ENCODE peak calls at places on chromosomes 6 and 20, in four cellular contexts. H is GM12878, K is WTC11, A is K562. L is an unnamed sample.

GRCh38 chr20:47351643-47352331 is 4.7 kb downstream of the ZMYND8 start:
- DNase-seq in H (no peak), K (no peak), A (no peak), L (no peak)

GRCh38 chr6:140586426-140587061 is 1212.1 kb upstream of the CITED2 start:
- DNase-seq in H (peak), K (no peak), A (no peak), L (no peak)

GRCh38 chr20:496126-496696 is 33.9 kb upstream of the TBC1D20 start:
- DNase-seq in H (no peak), K (no peak), A (no peak), L (no peak)

GRCh38 chr6:74066168-74066871 is 370.3 kb downstream of the CD109 start:
- DNase-seq in H (no peak), K (no peak), A (no peak), L (no peak)

GRCh38 chr6:31272856-31273626 is 1.1 kb upstream of the HLA-C start:
- DNase-seq in H (no peak), K (no peak), A (no peak), L (no peak)

GRCh38 chr20:62831361-62831788 is 14.5 kb downstream of the COL9A3 start:
- DNase-seq in H (no peak), K (no peak), A (no peak), L (no peak)

GRCh38 chr6:45743028-45743615 is 272.5 kb downstream of the CLIC5 start:
- DNase-seq in H (no peak), K (no peak), A (no peak), L (peak)

GRCh38 chr20:64228751-64229518 is 26.6 kb upstream of the PCMTD2 start:
- DNase-seq in H (no peak), K (no peak), A (no peak), L (no peak)

GRCh38 chr6:34027445-34027936 is 118.4 kb downstream of the GRM4 start:
- DNase-seq in H (no peak), K (peak), A (peak), L (peak)

GRCh38 chr20:64238115-64238825 is 17.3 kb upstream of the PCMTD2 start:
- DNase-seq in H (no peak), K (no peak), A (no peak), L (peak)

GRCh38 chr6:25012657-25013056 is 76.9 kb upstream of the RIPOR2 start:
- DNase-seq in H (no peak), K (no peak), A (no peak), L (no peak)

GRCh38 chr6:89471287-89471867 is 38.4 kb downstream of the ANKRD6 start:
- DNase-seq in H (no peak), K (no peak), A (no peak), L (no peak)

GRCh38 chr6:111530777-111531176 is 47.8 kb upstream of the REV3L start:
- DNase-seq in H (no peak), K (peak), A (no peak), L (no peak)

GRCh38 chr6:112029045-112029822 is 24.7 kb upstream of the CCN6 start:
- DNase-seq in H (no peak), K (peak), A (peak), L (peak)

GRCh38 chr6:15473741-15474161 is 189.1 kb downstream of the DTNBP1 start:
- DNase-seq in H (no peak), K (no peak), A (no peak), L (no peak)

GRCh38 chr6:3390698-3391097 is 66.2 kb downstream of the SLC22A23 start:
- DNase-seq in H (no peak), K (no peak), A (peak), L (no peak)

GRCh38 chr6:137901454-137901853 is 34.4 kb downstream of the TNFAIP3 start:
- DNase-seq in H (no peak), K (no peak), A (no peak), L (peak)

GRCh38 chr6:15623282-15624116 is 39.3 kb downstream of the DTNBP1 start:
- DNase-seq in H (no peak), K (no peak), A (no peak), L (peak)

GRCh38 chr6:100506651-100507050 is 41.9 kb upstream of the SIM1 start:
- DNase-seq in H (no peak), K (no peak), A (no peak), L (no peak)

GRCh38 chr6:109760208-109760607 is 69.1 kb downstream of the FIG4 start:
- DNase-seq in H (no peak), K (no peak), A (no peak), L (no peak)

GRCh38 chr6:137237413-137238170 is 18.4 kb upstream of the IFNGR1 start:
- DNase-seq in H (no peak), K (no peak), A (no peak), L (peak)

GRCh38 chr20:12098411-12098810 is 180.7 kb downstream of the BTBD3 start:
- DNase-seq in H (no peak), K (no peak), A (no peak), L (no peak)

GRCh38 chr6:108186226-108186625 is 20.4 kb downstream of the NR2E1 start:
- DNase-seq in H (no peak), K (no peak), A (no peak), L (no peak)

GRCh38 chr6:170522565-170523183 is 30.4 kb downstream of the PSMB1 start:
- DNase-seq in H (no peak), K (peak), A (no peak), L (no peak)

GRCh38 chr6:167990016-167990945 is 7.2 kb upstream of the KIF25 start:
- DNase-seq in H (no peak), K (no peak), A (no peak), L (no peak)

GRCh38 chr6:146389740-146390139 is 153.9 kb upstream of the RAB32 start:
- DNase-seq in H (no peak), K (no peak), A (no peak), L (no peak)

GRCh38 chr20:63735859-63736718 is at the start of gene LIME1:
- DNase-seq in H (no peak), K (no peak), A (peak), L (no peak)

GRCh38 chr6:157329829-157330228 is 6.5 kb upstream of the TMEM242 start:
- DNase-seq in H (no peak), K (no peak), A (no peak), L (peak)

GRCh38 chr6:94372229-94372628 is 952.9 kb upstream of the EPHA7 start:
- DNase-seq in H (no peak), K (no peak), A (no peak), L (no peak)

GRCh38 chr20:61296629-61297019 is 44.6 kb downstream of the CDH4 start:
- DNase-seq in H (no peak), K (no peak), A (no peak), L (no peak)
- TF ChIP-seq TCF7 in H (no peak), K (no peak), A (no peak), L (no peak)

DNA sequence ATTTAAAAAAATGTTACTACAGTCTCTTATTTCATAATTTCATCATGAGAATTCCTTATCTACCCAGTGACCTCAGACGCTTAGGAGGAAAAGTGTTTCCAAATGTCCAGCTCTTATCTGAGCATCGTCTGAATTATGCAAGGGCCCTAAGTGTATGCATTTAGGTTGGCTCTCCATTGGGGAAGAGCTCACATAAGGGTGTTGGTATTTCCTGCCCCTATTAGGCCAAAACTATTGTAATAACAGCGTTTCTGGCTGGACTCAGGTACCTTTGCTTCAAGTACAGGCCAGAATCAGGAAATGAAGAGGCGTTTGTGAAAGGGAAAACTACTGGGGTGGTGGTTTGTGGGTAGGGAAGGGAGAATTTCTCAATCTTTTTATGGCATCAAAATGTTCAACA is 40.4 kb upstream of the SGK1 start:
- DNase-seq in H (no peak), K (no peak), A (no peak), L (no peak)
- TF ChIP-seq TCF7 in H (no peak), K (no peak), A (no peak), L (no peak)

GRCh38 chr6:84492246-84493135 is 265.0 kb upstream of the CEP162 start:
- DNase-seq in H (no peak), K (no peak), A (no peak), L (no peak)

GRCh38 chr6:84489598-84489997 is 262.2 kb upstream of the CEP162 start:
- DNase-seq in H (no peak), K (no peak), A (no peak), L (no peak)

GRCh38 chr6:84486526-84486925 is 259.1 kb upstream of the CEP162 start:
- DNase-seq in H (no peak), K (no peak), A (no peak), L (no peak)
- TF ChIP-seq TCF7 in H (no peak), K (no peak), A (no peak), L (no peak)

GRCh38 chr6:36129889-36130671 is at the start of gene MAPK13:
- DNase-seq in H (no peak), K (peak), A (no peak), L (peak)
- TF ChIP-seq TCF7 in H (no peak), K (no peak), A (no peak), L (no peak)

GRCh38 chr6:7912736-7913517 is 2.3 kb upstream of the TXNDC5 start:
- DNase-seq in H (no peak), K (no peak), A (peak), L (no peak)
- TF ChIP-seq TCF7 in H (no peak), K (no peak), A (no peak), L (no peak)

GRCh38 chr6:41769376-41769775 is 10.3 kb downstream of the FRS3 start:
- DNase-seq in H (no peak), K (no peak), A (no peak), L (no peak)
- TF ChIP-seq TCF7 in H (no peak), K (no peak), A (no peak), L (no peak)

GRCh38 chr6:10237284-10238043 is 177.4 kb downstream of the TFAP2A start:
- DNase-seq in H (no peak), K (no peak), A (no peak), L (no peak)

GRCh38 chr6:10230533-10230932 is 184.3 kb downstream of the TFAP2A start:
- DNase-seq in H (no peak), K (no peak), A (no peak), L (no peak)

DNA sequence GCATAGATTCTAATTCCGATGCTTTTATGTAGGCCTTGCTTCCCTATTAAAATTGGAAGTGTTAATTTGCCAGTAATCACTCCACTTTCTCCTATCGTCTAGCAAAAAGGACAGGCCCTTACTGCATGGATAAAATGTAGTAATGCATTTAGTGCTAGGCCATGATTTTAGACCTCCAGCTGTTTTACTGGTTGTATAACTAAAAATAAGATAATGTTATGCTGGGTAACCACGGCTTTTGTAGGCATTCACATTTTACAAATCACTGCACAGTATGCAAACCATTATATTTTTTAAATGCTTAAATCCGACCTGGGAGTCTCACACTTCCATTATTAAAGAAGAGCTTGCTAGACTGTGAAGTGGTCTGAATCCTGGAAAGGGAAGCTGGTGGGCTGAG is 179.5 kb downstream of the TFAP2A start:
- DNase-seq in H (no peak), K (no peak), A (no peak), L (no peak)
- TF ChIP-seq TCF7 in H (no peak), K (no peak), A (no peak), L (no peak)

L was measured in HepG2.